ENCODE peak calls at places on chromosomes 7 and 10, in eight cellular contexts. G is nephron progenitor cell, J is astrocyte, I is body of pancreas, R is fibroblast of the aortic adventitia, X is foreskin fibroblast, W is HFF-Myc, Q is astrocyte of the spinal cord. E is an unnamed sample.

GRCh38 chr7:152423991-152424347 is 11.8 kb downstream of the KMT2C start:
- DNase-seq in G (no peak), J (no peak), I (no peak), R (no peak), X (no peak), W (no peak), Q (no peak), E (no peak)

GRCh38 chr7:142327555-142327954 is 69.7 kb upstream of the PRSS58 start:
- DNase-seq in G (no peak), J (no peak), I (no peak), R (no peak), X (no peak), W (no peak), Q (no peak), E (no peak)

GRCh38 chr10:133307776-133308430 is 769 bp downstream of the TUBGCP2 start:
- DNase-seq in G (peak; percentile 75), J (peak; percentile 38), I (peak; percentile 96), R (peak; percentile 52), X (peak; percentile 83), W (no peak), Q (peak; percentile 72), E (peak; percentile 93)

GRCh38 chr10:11625019-11625735 is 13.7 kb upstream of the USP6NL start:
- DNase-seq in G (no peak), J (no peak), I (no peak), R (no peak), X (no peak), W (no peak), Q (no peak), E (no peak)

GRCh38 chr10:89702121-89702480 is 711 bp downstream of the KIF20B start:
- DNase-seq in G (peak; percentile 5), J (no peak), I (no peak), R (no peak), X (peak; percentile 31), W (no peak), Q (no peak), E (no peak)

GRCh38 chr7:149721084-149721601 is 52.2 kb downstream of the ZNF467 start:
- DNase-seq in G (no peak), J (no peak), I (no peak), R (no peak), X (no peak), W (no peak), Q (no peak), E (peak; percentile 57)

GRCh38 chr10:106557951-106558733 is 606.4 kb downstream of the SORCS1 start:
- DNase-seq in G (no peak), J (peak; percentile 61), I (no peak), R (peak; percentile 21), X (peak; percentile 85), W (peak; percentile 41), Q (peak; percentile 81), E (no peak)

GRCh38 chr7:156735861-156736260 is 95.3 kb downstream of the RNF32 start:
- DNase-seq in G (no peak), J (peak; percentile 7), I (no peak), R (no peak), X (no peak), W (no peak), Q (no peak), E (no peak)

GRCh38 chr10:97780991-97781540 is 9.3 kb upstream of the SFRP5 start:
- DNase-seq in G (no peak), J (no peak), I (no peak), R (no peak), X (no peak), W (no peak), Q (no peak), E (no peak)

GRCh38 chr7:130951303-130951975 is 217.4 kb upstream of the KLF14 start:
- DNase-seq in G (no peak), J (no peak), I (no peak), R (no peak), X (no peak), W (no peak), Q (no peak), E (no peak)

GRCh38 chr7:861222-861621 is 15.1 kb upstream of the GET4 start:
- DNase-seq in G (no peak), J (no peak), I (no peak), R (no peak), X (no peak), W (no peak), Q (no peak), E (no peak)

GRCh38 chr7:88795553-88795952 is at the start of gene TEX47:
- DNase-seq in G (no peak), J (no peak), I (no peak), R (no peak), X (no peak), W (no peak), Q (no peak), E (no peak)

GRCh38 chr7:115297651-115298050 is 375.8 kb downstream of the MDFIC start:
- DNase-seq in G (no peak), J (peak; percentile 83), I (peak; percentile 23), R (peak; percentile 76), X (peak; percentile 66), W (peak; percentile 57), Q (peak; percentile 76), E (no peak)

GRCh38 chr7:134710854-134711624 is 64.4 kb downstream of the BPGM start:
- DNase-seq in G (no peak), J (peak; percentile 65), I (no peak), R (no peak), X (peak; percentile 42), W (no peak), Q (no peak), E (no peak)

GRCh38 chr10:28054211-28054888 is 55.5 kb upstream of the ODAD2 start:
- DNase-seq in G (no peak), J (peak; percentile 98), I (no peak), R (peak; percentile 74), X (peak; percentile 77), W (peak; percentile 85), Q (peak; percentile 92), E (no peak)

GRCh38 chr10:99234067-99234738 is 1.4 kb downstream of the HPSE2 start:
- DNase-seq in G (peak; percentile 67), J (peak; percentile 16), I (peak; percentile 20), R (peak; percentile 28), X (peak; percentile 84), W (no peak), Q (peak; percentile 22), E (peak; percentile 88)

GRCh38 chr7:28988818-28989595 is 30.9 kb upstream of the TRIL start:
- DNase-seq in G (no peak), J (peak; percentile 98), I (peak; percentile 19), R (peak; percentile 97), X (peak; percentile 94), W (peak; percentile 75), Q (peak; percentile 92), E (no peak)

GRCh38 chr10:28113202-28113601 is 114.3 kb upstream of the ODAD2 start:
- DNase-seq in G (no peak), J (no peak), I (no peak), R (no peak), X (no peak), W (no peak), Q (no peak), E (no peak)

GRCh38 chr7:23356726-23357125 is 57.6 kb downstream of the MALSU1 start:
- DNase-seq in G (no peak), J (no peak), I (no peak), R (peak; percentile 37), X (peak; percentile 49), W (no peak), Q (no peak), E (no peak)

GRCh38 chr10:28715757-28716156 is 38.4 kb downstream of the BAMBI start:
- DNase-seq in G (no peak), J (no peak), I (no peak), R (no peak), X (no peak), W (no peak), Q (no peak), E (no peak)

GRCh38 chr10:22500567-22501369 is 155.5 kb downstream of the SPAG6 start:
- DNase-seq in G (no peak), J (no peak), I (no peak), R (peak; percentile 53), X (peak; percentile 18), W (no peak), Q (no peak), E (no peak)

GRCh38 chr7:47405921-47406765 is 175.8 kb downstream of the TNS3 start:
- DNase-seq in G (no peak), J (peak; percentile 69), I (peak; percentile 93), R (peak; percentile 46), X (peak; percentile 28), W (no peak), Q (peak; percentile 62), E (peak; percentile 94)

GRCh38 chr10:113294868-113295267 is 258.0 kb upstream of the HABP2 start:
- DNase-seq in G (no peak), J (no peak), I (peak; percentile 59), R (no peak), X (no peak), W (no peak), Q (no peak), E (no peak)

GRCh38 chr7:42886129-42886528 is 25.7 kb downstream of the C7orf25 start:
- DNase-seq in G (no peak), J (no peak), I (no peak), R (peak; percentile 31), X (peak; percentile 36), W (no peak), Q (no peak), E (no peak)
- TF ChIP-seq CTCF in G (peak; percentile 38), J (peak; percentile 32), I (peak; percentile 14), R (peak; percentile 39), X (peak; percentile 17), W (no peak), Q (peak; percentile 50), E (peak; percentile 46)

GRCh38 chr7:36310897-36311296 is 78.8 kb upstream of the ANLN start:
- DNase-seq in G (no peak), J (no peak), I (no peak), R (no peak), X (no peak), W (no peak), Q (no peak), E (no peak)

GRCh38 chr7:36312915-36313334 is 76.7 kb upstream of the ANLN start:
- DNase-seq in G (no peak), J (no peak), I (no peak), R (no peak), X (no peak), W (no peak), Q (no peak), E (no peak)

GRCh38 chr7:36311539-36311938 is 78.1 kb upstream of the ANLN start:
- DNase-seq in G (no peak), J (no peak), I (no peak), R (no peak), X (no peak), W (no peak), Q (no peak), E (no peak)

GRCh38 chr7:36313607-36314006 is 76.1 kb upstream of the ANLN start:
- DNase-seq in G (no peak), J (no peak), I (no peak), R (no peak), X (no peak), W (no peak), Q (no peak), E (no peak)

GRCh38 chr7:36312064-36312914 is 77.4 kb upstream of the ANLN start:
- DNase-seq in G (peak; percentile 35), J (no peak), I (peak; percentile 95), R (no peak), X (no peak), W (no peak), Q (no peak), E (peak; percentile 80)
- TF ChIP-seq CTCF in G (peak; percentile 48), J (no peak), I (peak; percentile 86), R (no peak), X (no peak), W (no peak), Q (peak; percentile 18), E (peak; percentile 43)

GRCh38 chr10:85224366-85224960 is 896.1 kb downstream of the CCSER2 start:
- DNase-seq in G (no peak), J (no peak), I (no peak), R (no peak), X (no peak), W (no peak), Q (no peak), E (no peak)
- TF ChIP-seq CTCF in G (no peak), J (no peak), I (no peak), R (no peak), X (no peak), W (no peak), Q (no peak), E (no peak)

GRCh38 chr7:76166404-76167255 is 35.1 kb upstream of the SRRM3 start:
- DNase-seq in G (peak; percentile 98), J (peak; percentile 82), I (peak; percentile 99), R (peak; percentile 94), X (peak; percentile 98), W (peak; percentile 74), Q (peak; percentile 95), E (peak; percentile 99)
- TF ChIP-seq CTCF in G (no peak), J (no peak), I (peak; percentile 38), R (peak; percentile 29), X (peak; percentile 11), W (peak; percentile 9), Q (peak; percentile 34), E (peak; percentile 28)